ENCODE peak calls at places on chromosomes 6 and 20, in four cellular contexts. V is adrenal gland; E is stimulated activated CD4-positive, alpha-beta T cell treated with anti-CD3 and anti-CD28 coated beads, Interleukin-1b, Interleukin-23, amount 100 ng/mL, for 1 hour; K is ELF-1. L is an unnamed sample.

GRCh38 chr6:101462576-101462975 is 69.1 kb downstream of the GRIK2 start:
- DNase-seq in K (no peak), V (no peak), E (no peak), L (no peak)

GRCh38 chr20:44615876-44616603 is 33.7 kb downstream of the PKIG start:
- DNase-seq in V (peak; percentile 72), E (no peak), K (peak; percentile 30), L (no peak)

GRCh38 chr6:142429195-142429594 is 127.4 kb downstream of the ADGRG6 start:
- DNase-seq in E (no peak), K (no peak), V (no peak), L (no peak)

GRCh38 chr20:17841751-17842191 is 126.8 kb downstream of the SNX5 start:
- DNase-seq in V (peak; percentile 56), E (no peak), K (no peak), L (no peak)

GRCh38 chr20:48180039-48180438 is 394.8 kb upstream of the SULF2 start:
- DNase-seq in E (no peak), V (no peak), K (no peak), L (no peak)

GRCh38 chr6:158879180-158879579 is 60.0 kb upstream of the EZR start:
- DNase-seq in E (no peak), V (no peak), K (peak; percentile 94), L (no peak)

GRCh38 chr6:169908403-169908933 is 157.0 kb downstream of the ERMARD start:
- DNase-seq in E (no peak), V (no peak), K (no peak), L (no peak)

GRCh38 chr6:14254505-14254904 is 136.9 kb downstream of the CD83 start:
- DNase-seq in K (no peak), V (no peak), E (no peak), L (no peak)

GRCh38 chr6:29814379-29815117 is 13.1 kb upstream of the HLA-G start:
- DNase-seq in V (no peak), K (no peak), E (no peak), L (no peak)

GRCh38 chr6:146595981-146596731 is 2.6 kb upstream of the ADGB start:
- DNase-seq in K (no peak), E (no peak), V (peak; percentile 24), L (no peak)

GRCh38 chr6:134247271-134247833 is 70.6 kb downstream of the SGK1 start:
- DNase-seq in E (peak; percentile 25), K (no peak), V (peak; percentile 79), L (no peak)

GRCh38 chr20:57291003-57291402 is 24.6 kb upstream of the BMP7 start:
- DNase-seq in E (no peak), V (no peak), K (no peak), L (no peak)

GRCh38 chr6:113457156-113457555 is 400.0 kb upstream of the MARCKS start:
- DNase-seq in V (no peak), K (no peak), E (no peak), L (no peak)

GRCh38 chr6:88157106-88157505 is 9.0 kb downstream of the CNR1 start:
- DNase-seq in V (no peak), E (no peak), K (no peak), L (no peak)

GRCh38 chr6:112330071-112330876 is 16.9 kb upstream of the RFPL4B start:
- DNase-seq in E (no peak), K (no peak), V (no peak), L (no peak)

GRCh38 chr6:133503330-133503729 is 262.2 kb downstream of the EYA4 start:
- DNase-seq in V (no peak), K (no peak), E (no peak), L (no peak)

GRCh38 chr6:126804255-126805064 is 314.0 kb upstream of the RSPO3 start:
- DNase-seq in K (peak; percentile 7), V (peak; percentile 35), E (no peak), L (no peak)